ENCODE peak calls at places on chromosome 21, in seven cellular contexts. One of them, this sample, is unnamed. For H3K9me3 and H3K36me3, the result is how much of the 10 kb centered on the place peaks cover.

GRCh38 chr21:17491716-17492414 is 21.0 kb upstream of the CXADR start:
- DNase-seq in RWPE2: no peak
- DNase-seq in cardiac muscle cell: peak
- DNase-seq in mesenchymal stem cell: peak
- DNase-seq in vagina: no peak
- DNase-seq in endothelial cell of umbilical vein: peak
- DNase-seq in colonic mucosa: no peak
- DNase-seq in this sample: no peak

GRCh38 chr21:32426592-32427051 is 14.1 kb downstream of the EVA1C start:
- DNase-seq in RWPE2: no peak
- DNase-seq in cardiac muscle cell: peak
- DNase-seq in mesenchymal stem cell: no peak
- DNase-seq in vagina: no peak
- DNase-seq in endothelial cell of umbilical vein: peak
- DNase-seq in colonic mucosa: no peak
- DNase-seq in this sample: no peak

GRCh38 chr21:42373181-42373907 is 7.0 kb upstream of the TFF1 start:
- DNase-seq in RWPE2: no peak
- DNase-seq in cardiac muscle cell: no peak
- DNase-seq in mesenchymal stem cell: no peak
- DNase-seq in vagina: no peak
- DNase-seq in endothelial cell of umbilical vein: no peak
- DNase-seq in colonic mucosa: no peak
- DNase-seq in this sample: no peak

GRCh38 chr21:42670884-42671283 is 17.5 kb downstream of the PDE9A start:
- DNase-seq in RWPE2: no peak
- DNase-seq in cardiac muscle cell: no peak
- DNase-seq in mesenchymal stem cell: peak
- DNase-seq in vagina: no peak
- DNase-seq in endothelial cell of umbilical vein: no peak
- DNase-seq in colonic mucosa: no peak
- DNase-seq in this sample: no peak

GRCh38 chr21:45393021-45393420 is 11.9 kb upstream of the COL18A1 start:
- DNase-seq in RWPE2: peak
- DNase-seq in cardiac muscle cell: no peak
- DNase-seq in mesenchymal stem cell: no peak
- DNase-seq in vagina: no peak
- DNase-seq in endothelial cell of umbilical vein: no peak
- DNase-seq in colonic mucosa: no peak
- DNase-seq in this sample: no peak

GRCh38 chr21:45451771-45452182 is 46.8 kb downstream of the COL18A1 start:
- DNase-seq in RWPE2: no peak
- DNase-seq in cardiac muscle cell: no peak
- DNase-seq in mesenchymal stem cell: no peak
- DNase-seq in vagina: no peak
- DNase-seq in endothelial cell of umbilical vein: no peak
- DNase-seq in colonic mucosa: no peak
- DNase-seq in this sample: no peak

GRCh38 chr21:15966216-15966615 is 236.4 kb downstream of the USP25 start:
- DNase-seq in RWPE2: no peak
- DNase-seq in cardiac muscle cell: peak
- DNase-seq in mesenchymal stem cell: peak
- DNase-seq in vagina: no peak
- DNase-seq in endothelial cell of umbilical vein: no peak
- DNase-seq in colonic mucosa: no peak
- DNase-seq in this sample: no peak

GRCh38 chr21:17458279-17458678 is 54.6 kb upstream of the CXADR start:
- DNase-seq in RWPE2: no peak
- DNase-seq in cardiac muscle cell: no peak
- DNase-seq in mesenchymal stem cell: no peak
- DNase-seq in vagina: no peak
- DNase-seq in endothelial cell of umbilical vein: no peak
- DNase-seq in colonic mucosa: peak
- DNase-seq in this sample: peak

GRCh38 chr21:20997308-20997632 is 939 bp upstream of the NCAM2 start:
- DNase-seq in RWPE2: no peak
- DNase-seq in cardiac muscle cell: peak
- DNase-seq in mesenchymal stem cell: no peak
- DNase-seq in vagina: no peak
- DNase-seq in endothelial cell of umbilical vein: no peak
- DNase-seq in colonic mucosa: no peak
- DNase-seq in this sample: no peak

GRCh38 chr21:16535100-16535418 is 805.3 kb downstream of the USP25 start:
- DNase-seq in RWPE2: no peak
- DNase-seq in cardiac muscle cell: peak
- DNase-seq in mesenchymal stem cell: no peak
- DNase-seq in vagina: peak
- DNase-seq in endothelial cell of umbilical vein: peak
- DNase-seq in colonic mucosa: no peak
- DNase-seq in this sample: no peak

GRCh38 chr21:35058058-35058457 is 9.0 kb upstream of the RUNX1 start:
- DNase-seq in RWPE2: no peak
- DNase-seq in cardiac muscle cell: no peak
- DNase-seq in mesenchymal stem cell: no peak
- DNase-seq in vagina: no peak
- DNase-seq in endothelial cell of umbilical vein: no peak
- DNase-seq in colonic mucosa: no peak
- DNase-seq in this sample: no peak

GRCh38 chr21:42414928-42415769 is 11.4 kb downstream of the UBASH3A start:
- DNase-seq in RWPE2: peak
- DNase-seq in cardiac muscle cell: peak
- DNase-seq in mesenchymal stem cell: peak
- DNase-seq in vagina: no peak
- DNase-seq in endothelial cell of umbilical vein: peak
- DNase-seq in colonic mucosa: no peak
- DNase-seq in this sample: peak

GRCh38 chr21:42474043-42474831 is 21.8 kb downstream of the RSPH1 start:
- DNase-seq in RWPE2: no peak
- DNase-seq in cardiac muscle cell: peak
- DNase-seq in mesenchymal stem cell: peak
- DNase-seq in vagina: no peak
- DNase-seq in endothelial cell of umbilical vein: peak
- DNase-seq in colonic mucosa: peak
- DNase-seq in this sample: peak

GRCh38 chr21:29164330-29164942 is 34.0 kb downstream of the MAP3K7CL start:
- DNase-seq in RWPE2: no peak
- DNase-seq in cardiac muscle cell: peak
- DNase-seq in mesenchymal stem cell: peak
- DNase-seq in vagina: no peak
- DNase-seq in endothelial cell of umbilical vein: peak
- DNase-seq in colonic mucosa: no peak
- DNase-seq in this sample: peak

GRCh38 chr21:34797926-34798595 is 129.3 kb downstream of the CLIC6 start:
- DNase-seq in RWPE2: no peak
- DNase-seq in cardiac muscle cell: no peak
- DNase-seq in mesenchymal stem cell: peak
- DNase-seq in vagina: peak
- DNase-seq in endothelial cell of umbilical vein: no peak
- DNase-seq in colonic mucosa: no peak
- DNase-seq in this sample: peak

GRCh38 chr21:19648376-19648775 is 1244.8 kb upstream of the TMPRSS15 start:
- DNase-seq in RWPE2: no peak
- DNase-seq in cardiac muscle cell: no peak
- DNase-seq in mesenchymal stem cell: no peak
- DNase-seq in vagina: no peak
- DNase-seq in endothelial cell of umbilical vein: no peak
- DNase-seq in colonic mucosa: no peak
- DNase-seq in this sample: no peak

GRCh38 chr21:36910581-36911307 is 55.7 kb downstream of the HLCS start:
- DNase-seq in RWPE2: no peak
- DNase-seq in cardiac muscle cell: peak
- DNase-seq in mesenchymal stem cell: peak
- DNase-seq in vagina: no peak
- DNase-seq in endothelial cell of umbilical vein: no peak
- DNase-seq in colonic mucosa: no peak
- DNase-seq in this sample: no peak

GRCh38 chr21:29248124-29248523 is 50.6 kb upstream of the BACH1 start:
- DNase-seq in RWPE2: no peak
- DNase-seq in cardiac muscle cell: no peak
- DNase-seq in mesenchymal stem cell: no peak
- DNase-seq in vagina: no peak
- DNase-seq in endothelial cell of umbilical vein: no peak
- DNase-seq in colonic mucosa: no peak
- DNase-seq in this sample: no peak

GRCh38 chr21:38221594-38221993 is 35.2 kb upstream of the KCNJ15 start:
- DNase-seq in RWPE2: no peak
- DNase-seq in cardiac muscle cell: peak
- DNase-seq in mesenchymal stem cell: no peak
- DNase-seq in vagina: no peak
- DNase-seq in endothelial cell of umbilical vein: no peak
- DNase-seq in colonic mucosa: no peak
- DNase-seq in this sample: no peak
- H3K9me3 ChIP-seq in RWPE2: under half
- H3K9me3 ChIP-seq in cardiac muscle cell: under half
- H3K9me3 ChIP-seq in mesenchymal stem cell: under half
- H3K9me3 ChIP-seq in vagina: under half
- H3K9me3 ChIP-seq in endothelial cell of umbilical vein: under half
- H3K9me3 ChIP-seq in colonic mucosa: under half
- H3K9me3 ChIP-seq in this sample: under half

GRCh38 chr21:46498335-46499050 is 39.8 kb downstream of the DIP2A start:
- DNase-seq in RWPE2: no peak
- DNase-seq in cardiac muscle cell: no peak
- DNase-seq in mesenchymal stem cell: peak
- DNase-seq in vagina: no peak
- DNase-seq in endothelial cell of umbilical vein: no peak
- DNase-seq in colonic mucosa: no peak
- DNase-seq in this sample: no peak
- H3K36me3 ChIP-seq in RWPE2: half or more
- H3K36me3 ChIP-seq in cardiac muscle cell: under half
- H3K36me3 ChIP-seq in mesenchymal stem cell: half or more
- H3K36me3 ChIP-seq in vagina: under half
- H3K36me3 ChIP-seq in endothelial cell of umbilical vein: under half
- H3K36me3 ChIP-seq in colonic mucosa: under half
- H3K36me3 ChIP-seq in this sample: under half

GRCh38 chr21:30981403-30981802 is 56.9 kb downstream of the KRTAP19-8 start:
- DNase-seq in RWPE2: no peak
- DNase-seq in cardiac muscle cell: no peak
- DNase-seq in mesenchymal stem cell: no peak
- DNase-seq in vagina: no peak
- DNase-seq in endothelial cell of umbilical vein: no peak
- DNase-seq in colonic mucosa: no peak
- DNase-seq in this sample: no peak

GRCh38 chr21:30990514-30991304 is 47.6 kb downstream of the KRTAP19-8 start:
- DNase-seq in RWPE2: no peak
- DNase-seq in cardiac muscle cell: no peak
- DNase-seq in mesenchymal stem cell: no peak
- DNase-seq in vagina: no peak
- DNase-seq in endothelial cell of umbilical vein: no peak
- DNase-seq in colonic mucosa: no peak
- DNase-seq in this sample: no peak

GRCh38 chr21:30984897-30985296 is 53.4 kb downstream of the KRTAP19-8 start:
- DNase-seq in RWPE2: no peak
- DNase-seq in cardiac muscle cell: no peak
- DNase-seq in mesenchymal stem cell: no peak
- DNase-seq in vagina: no peak
- DNase-seq in endothelial cell of umbilical vein: no peak
- DNase-seq in colonic mucosa: no peak
- DNase-seq in this sample: no peak

GRCh38 chr21:30988706-30989105 is 49.6 kb downstream of the KRTAP19-8 start:
- DNase-seq in RWPE2: no peak
- DNase-seq in cardiac muscle cell: no peak
- DNase-seq in mesenchymal stem cell: no peak
- DNase-seq in vagina: no peak
- DNase-seq in endothelial cell of umbilical vein: no peak
- DNase-seq in colonic mucosa: no peak
- DNase-seq in this sample: no peak

GRCh38 chr21:30986966-30987365 is 51.3 kb downstream of the KRTAP19-8 start:
- DNase-seq in RWPE2: no peak
- DNase-seq in cardiac muscle cell: no peak
- DNase-seq in mesenchymal stem cell: no peak
- DNase-seq in vagina: no peak
- DNase-seq in endothelial cell of umbilical vein: no peak
- DNase-seq in colonic mucosa: no peak
- DNase-seq in this sample: no peak
- H3K9me3 ChIP-seq in RWPE2: under half
- H3K9me3 ChIP-seq in cardiac muscle cell: under half
- H3K9me3 ChIP-seq in mesenchymal stem cell: under half
- H3K9me3 ChIP-seq in vagina: under half
- H3K9me3 ChIP-seq in endothelial cell of umbilical vein: under half
- H3K9me3 ChIP-seq in colonic mucosa: under half
- H3K9me3 ChIP-seq in this sample: under half

GRCh38 chr21:43691086-43691795 is 27.7 kb upstream of the PDXK start:
- DNase-seq in RWPE2: no peak
- DNase-seq in cardiac muscle cell: no peak
- DNase-seq in mesenchymal stem cell: no peak
- DNase-seq in vagina: no peak
- DNase-seq in endothelial cell of umbilical vein: no peak
- DNase-seq in colonic mucosa: no peak
- DNase-seq in this sample: no peak

GRCh38 chr21:43688906-43689305 is 29.5 kb downstream of the RRP1B start:
- DNase-seq in RWPE2: no peak
- DNase-seq in cardiac muscle cell: no peak
- DNase-seq in mesenchymal stem cell: no peak
- DNase-seq in vagina: no peak
- DNase-seq in endothelial cell of umbilical vein: no peak
- DNase-seq in colonic mucosa: no peak
- DNase-seq in this sample: no peak

GRCh38 chr21:43690346-43690745 is 28.6 kb upstream of the PDXK start:
- DNase-seq in RWPE2: no peak
- DNase-seq in cardiac muscle cell: no peak
- DNase-seq in mesenchymal stem cell: no peak
- DNase-seq in vagina: no peak
- DNase-seq in endothelial cell of umbilical vein: no peak
- DNase-seq in colonic mucosa: no peak
- DNase-seq in this sample: no peak

GRCh38 chr21:43687566-43688395 is 28.4 kb downstream of the RRP1B start:
- DNase-seq in RWPE2: no peak
- DNase-seq in cardiac muscle cell: no peak
- DNase-seq in mesenchymal stem cell: no peak
- DNase-seq in vagina: no peak
- DNase-seq in endothelial cell of umbilical vein: no peak
- DNase-seq in colonic mucosa: no peak
- DNase-seq in this sample: no peak

GRCh38 chr21:43689556-43690337 is 29.2 kb upstream of the PDXK start:
- DNase-seq in RWPE2: no peak
- DNase-seq in cardiac muscle cell: no peak
- DNase-seq in mesenchymal stem cell: no peak
- DNase-seq in vagina: no peak
- DNase-seq in endothelial cell of umbilical vein: no peak
- DNase-seq in colonic mucosa: no peak
- DNase-seq in this sample: no peak
- H3K36me3 ChIP-seq in RWPE2: half or more
- H3K36me3 ChIP-seq in cardiac muscle cell: half or more
- H3K36me3 ChIP-seq in mesenchymal stem cell: half or more
- H3K36me3 ChIP-seq in vagina: under half
- H3K36me3 ChIP-seq in endothelial cell of umbilical vein: under half
- H3K36me3 ChIP-seq in colonic mucosa: under half
- H3K36me3 ChIP-seq in this sample: under half

This sample was measured in small intestine.